ENCODE peak calls at places on chromosomes 12 and 14, in four cellular contexts. G is uterus; C is GM03348; U is stimulated activated naive B cell treated with anti-CD40 and anti-IgM and Interleukin-4, amounts not matched to agents 10 μg/mL and 1 μg/mL and 100 μg/mL, for 72 hours. P is an unnamed sample.

GRCh38 chr12:2129076-2129475 is 76.3 kb downstream of the CACNA1C start:
- DNase-seq in U (no peak), C (peak; percentile 87), G (no peak), P (no peak)

GRCh38 chr14:29227631-29228030 is 461.0 kb downstream of the FOXG1 start:
- DNase-seq in U (no peak), C (no peak), G (no peak), P (no peak)

GRCh38 chr14:100988011-100988410 is 84.5 kb upstream of the RTL1 start:
- DNase-seq in C (no peak), U (no peak), G (no peak), P (no peak)

GRCh38 chr14:68012861-68013260 is 193.3 kb downstream of the RAD51B start:
- DNase-seq in C (no peak), G (no peak), U (no peak), P (no peak)

GRCh38 chr12:6967548-6968100 is 2.8 kb downstream of the PHB2 start:
- DNase-seq in U (no peak), C (no peak), G (no peak), P (no peak)

GRCh38 chr14:68969278-68969677 is 9.8 kb downstream of the ACTN1 start:
- DNase-seq in U (no peak), C (no peak), G (no peak), P (no peak)

GRCh38 chr14:57870686-57871457 is 5.0 kb upstream of the SLC35F4 start:
- DNase-seq in G (no peak), U (no peak), C (no peak), P (no peak)

GRCh38 chr12:70353780-70354640 is 12.1 kb upstream of the KCNMB4 start:
- DNase-seq in C (no peak), G (no peak), U (no peak), P (no peak)

GRCh38 chr14:33964599-33965317 is 13.9 kb upstream of the EGLN3 start:
- DNase-seq in G (no peak), C (no peak), U (no peak), P (no peak)

GRCh38 chr12:117043598-117043901 is 55.7 kb downstream of the TESC start:
- DNase-seq in U (no peak), C (no peak), G (no peak), P (no peak)

GRCh38 chr12:14635776-14636175 is 60.6 kb downstream of the GUCY2C start:
- DNase-seq in U (no peak), G (no peak), C (no peak), P (no peak)

GRCh38 chr14:105364100-105364708 is 34.1 kb upstream of the TEX22 start:
- DNase-seq in C (peak; percentile 88), U (no peak), G (no peak), P (no peak)

GRCh38 chr12:77049767-77050353 is 15.5 kb downstream of the E2F7 start:
- DNase-seq in G (no peak), U (no peak), C (peak; percentile 64), P (peak; percentile 65)

GRCh38 chr14:94011795-94012194 is 14.3 kb upstream of the OTUB2 start:
- DNase-seq in C (peak; percentile 62), U (no peak), G (no peak), P (no peak)

GRCh38 chr12:131129839-131130238 is 176.1 kb downstream of the ADGRD1 start:
- DNase-seq in G (no peak), U (no peak), C (no peak), P (no peak)

GRCh38 chr14:64119535-64119934 is 174.6 kb downstream of the ESR2 start:
- DNase-seq in G (no peak), U (no peak), C (no peak), P (no peak)

GRCh38 chr12:52361553-52361952 is 5.7 kb downstream of the KRT85 start:
- DNase-seq in U (no peak), C (no peak), G (no peak), P (no peak)

GRCh38 chr12:112107728-112108447 is 695 bp downstream of the NAA25 start:
- DNase-seq in U (no peak), C (peak; percentile 43), G (no peak), P (no peak)

GRCh38 chr12:123748661-123749060 is 13.4 kb upstream of the DNAH10 start:
- DNase-seq in C (no peak), G (no peak), U (no peak), P (no peak)

GRCh38 chr12:53948650-53949593 is 5.8 kb upstream of the HOXC12 start:
- DNase-seq in U (no peak), G (no peak), C (no peak), P (no peak)

GRCh38 chr12:11638271-11638916 is 11.1 kb upstream of the ETV6 start:
- DNase-seq in G (no peak), C (peak; percentile 22), U (no peak), P (no peak)

GRCh38 chr14:60878536-60878935 is 102.3 kb downstream of the TRMT5 start:
- DNase-seq in U (no peak), C (peak; percentile 5), G (no peak), P (no peak)

GRCh38 chr12:64633940-64634337 is 23.6 kb downstream of the RASSF3 start:
- DNase-seq in U (no peak), G (peak; percentile 61), C (peak; percentile 29), P (no peak)

GRCh38 chr12:72472350-72472749 is 200.2 kb downstream of the TRHDE start:
- DNase-seq in U (no peak), C (no peak), G (no peak), P (no peak)

GRCh38 chr12:92942905-92943304 is 13.8 kb upstream of the EEA1 start:
- DNase-seq in C (peak; percentile 42), G (peak; percentile 50), U (no peak), P (no peak)

GRCh38 chr14:76995279-76996035 is 33.1 kb downstream of the IRF2BPL start:
- DNase-seq in U (no peak), C (no peak), G (no peak), P (no peak)

GRCh38 chr12:88781909-88782308 is 201.6 kb upstream of the KITLG start:
- DNase-seq in G (no peak), U (no peak), C (peak; percentile 46), P (no peak)

GRCh38 chr14:103073876-103074698 is 9.9 kb upstream of the LBHD2 start:
- DNase-seq in U (no peak), C (no peak), G (no peak), P (peak; percentile 51)

GRCh38 chr14:103879570-103880333 is 32.4 kb upstream of the PPP1R13B start:
- DNase-seq in C (peak; percentile 80), U (no peak), G (peak; percentile 35), P (peak; percentile 75)

GRCh38 chr12:7934153-7934552 is 1.8 kb downstream of the SLC2A3 start:
- DNase-seq in G (no peak), C (no peak), U (no peak), P (no peak)

GRCh38 chr12:2960996-2961616 is 1.9 kb downstream of the TEAD4 start:
- DNase-seq in U (no peak), C (no peak), G (no peak), P (no peak)

GRCh38 chr12:64077922-64078321 is 144.2 kb downstream of the KICS2 start:
- DNase-seq in C (no peak), U (no peak), G (no peak), P (no peak)

GRCh38 chr14:75205586-75205985 is 29.2 kb upstream of the TMED10 start:
- DNase-seq in U (no peak), G (no peak), C (peak; percentile 29), P (no peak)

GRCh38 chr12:108845696-108846095 is 11.7 kb downstream of the SSH1 start:
- DNase-seq in C (no peak), U (no peak), G (no peak), P (peak; percentile 78)

GRCh38 chr14:72315720-72316119 is 383.5 kb downstream of the RGS6 start:
- DNase-seq in U (peak; percentile 34), G (no peak), C (no peak), P (no peak)

GRCh38 chr14:64763801-64764511 is 59.7 kb downstream of the PLEKHG3 start:
- DNase-seq in U (no peak), C (peak; percentile 50), G (peak; percentile 49), P (peak; percentile 55)